ENCODE peak calls at places on chromosome 1, in six cellular contexts. F is thyroid gland; H is ovary; V is H9; U is CD4-positive, alpha-beta T cell; P is activated CD8-positive, alpha-beta T cell treated with anti-CD3 and anti-CD28 coated beads for 36 hours. W is an unnamed sample.

GRCh38 chr1:244084763-244085162 is 33.7 kb downstream of the ZBTB18 start:
- DNase-seq in F (no peak), V (no peak), P (no peak), U (no peak), H (no peak), W (no peak)

GRCh38 chr1:60903591-60903990 is 178.8 kb upstream of the NFIA start:
- DNase-seq in U (no peak), V (no peak), P (no peak), H (peak), F (no peak), W (no peak)

GRCh38 chr1:12505639-12506311 is 112.2 kb downstream of the DHRS3 start:
- DNase-seq in U (no peak), P (no peak), H (no peak), F (no peak), V (no peak), W (no peak)

GRCh38 chr1:230556453-230556852 is 85.8 kb upstream of the COG2 start:
- DNase-seq in F (no peak), U (no peak), V (no peak), P (no peak), H (no peak), W (no peak)

GRCh38 chr1:181128592-181129497 is 40.3 kb downstream of the IER5 start:
- DNase-seq in F (no peak), P (no peak), V (peak), U (no peak), H (no peak), W (peak)

GRCh38 chr1:43708006-43708412 is 673 bp downstream of the ST3GAL3 start:
- DNase-seq in H (no peak), F (no peak), U (no peak), V (peak), P (peak), W (no peak)

GRCh38 chr1:153141377-153141776 is 9.3 kb downstream of the SPRR2G start:
- DNase-seq in U (no peak), V (no peak), P (no peak), H (no peak), F (no peak), W (no peak)

GRCh38 chr1:211648336-211648735 is 27.1 kb downstream of the NEK2 start:
- DNase-seq in V (no peak), H (no peak), P (no peak), U (no peak), F (no peak), W (no peak)

GRCh38 chr1:100773444-100773843 is 53.9 kb downstream of the VCAM1 start:
- DNase-seq in H (no peak), V (no peak), U (no peak), F (no peak), P (no peak), W (no peak)

GRCh38 chr1:204461331-204462228 is 33.0 kb downstream of the PIK3C2B start:
- DNase-seq in F (no peak), P (peak), V (no peak), U (no peak), H (no peak), W (peak)

GRCh38 chr1:66445492-66446181 is 88.3 kb upstream of the SGIP1 start:
- DNase-seq in U (peak), P (peak), H (no peak), V (no peak), F (no peak), W (peak)

GRCh38 chr1:117690230-117690629 is 84.4 kb downstream of the TENT5C start:
- DNase-seq in F (no peak), V (no peak), U (no peak), P (no peak), H (no peak), W (no peak)

GRCh38 chr1:94974824-94975223 is 47.9 kb upstream of the CNN3 start:
- DNase-seq in V (no peak), H (no peak), F (no peak), P (no peak), U (no peak), W (no peak)

GRCh38 chr1:226868726-226869125 is 1.7 kb upstream of the PSEN2 start:
- DNase-seq in V (no peak), F (no peak), P (no peak), H (no peak), U (no peak), W (no peak)

GRCh38 chr1:162889989-162890388 is 29.0 kb upstream of the CCDC190 start:
- DNase-seq in H (no peak), V (no peak), F (no peak), P (no peak), U (no peak), W (no peak)

GRCh38 chr1:200128081-200128480 is 100.6 kb downstream of the NR5A2 start:
- DNase-seq in U (no peak), H (no peak), P (no peak), V (no peak), F (no peak), W (no peak)

GRCh38 chr1:242731446-242731845 is 206.9 kb upstream of the PLD5 start:
- DNase-seq in F (no peak), U (no peak), V (no peak), P (no peak), H (no peak), W (no peak)

GRCh38 chr1:193448682-193449461 is 262.5 kb upstream of the B3GALT2 start:
- DNase-seq in U (no peak), V (no peak), H (no peak), F (no peak), P (peak), W (no peak)

GRCh38 chr1:26584022-26584485 is 54.5 kb downstream of the RPS6KA1 start:
- DNase-seq in F (no peak), V (peak), H (no peak), U (no peak), P (peak), W (no peak)

GRCh38 chr1:68338107-68338506 is 105.8 kb upstream of the WLS start:
- DNase-seq in U (no peak), V (no peak), F (no peak), P (no peak), H (no peak), W (no peak)

GRCh38 chr1:172254521-172255222 is 165.8 kb upstream of the C1orf105 start:
- DNase-seq in U (no peak), P (no peak), H (no peak), V (no peak), F (no peak), W (no peak)

GRCh38 chr1:94883688-94884087 is 43.2 kb downstream of the CNN3 start:
- DNase-seq in V (no peak), H (peak), F (peak), U (no peak), P (peak), W (peak)

GRCh38 chr1:22769932-22770331 is 59.3 kb downstream of the EPHB2 start:
- DNase-seq in U (no peak), P (no peak), H (no peak), V (no peak), F (no peak), W (no peak)

GRCh38 chr1:91871994-91872393 is 14.0 kb downstream of the TGFBR3 start:
- DNase-seq in H (no peak), U (no peak), P (no peak), V (no peak), F (no peak), W (no peak)

GRCh38 chr1:36253463-36253862 is 29.2 kb downstream of the THRAP3 start:
- DNase-seq in U (no peak), F (no peak), V (no peak), P (no peak), H (no peak), W (no peak)

GRCh38 chr1:31797216-31797615 is 18.6 kb downstream of the SPOCD1 start:
- DNase-seq in F (no peak), U (no peak), H (no peak), P (no peak), V (no peak), W (no peak)

GRCh38 chr1:93770640-93771039 is 89.0 kb upstream of the BCAR3 start:
- DNase-seq in P (no peak), V (no peak), H (no peak), U (no peak), F (no peak), W (no peak)

GRCh38 chr1:208127791-208128408 is 116.3 kb downstream of the PLXNA2 start:
- DNase-seq in P (no peak), V (no peak), H (no peak), F (no peak), U (no peak), W (no peak)

GRCh38 chr1:197761654-197762053 is 13.6 kb downstream of the DENND1B start:
- DNase-seq in P (no peak), U (no peak), H (no peak), F (no peak), V (no peak), W (peak)

GRCh38 chr1:81410919-81411318 is 389.8 kb upstream of the ADGRL2 start:
- DNase-seq in H (no peak), U (no peak), F (no peak), P (no peak), V (no peak), W (no peak)

DNA sequence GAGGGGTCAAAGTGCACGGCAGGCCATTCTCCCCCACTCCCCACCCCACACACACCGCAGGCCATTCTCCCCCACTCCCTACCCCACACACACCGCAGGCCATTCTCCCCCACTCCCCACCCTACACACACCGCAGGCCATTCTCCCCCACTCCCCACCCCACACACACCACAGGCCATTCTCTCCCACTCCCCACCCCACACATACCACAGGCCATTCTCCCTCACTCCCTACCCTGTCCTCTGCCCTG is 15.7 kb downstream of the H6PD start:
- DNase-seq in H (no peak), V (no peak), U (no peak), F (no peak), P (no peak), W (no peak)
- TF ChIP-seq CTCF in H (no peak), V (no peak), U (no peak), F (no peak), P (no peak), W (no peak)

GRCh38 chr1:21537932-21538630 is 28.9 kb downstream of the ALPL start:
- DNase-seq in F (no peak), H (peak), V (no peak), P (no peak), U (no peak), W (no peak)
- TF ChIP-seq CTCF in F (no peak), H (no peak), V (no peak), P (no peak), U (no peak), W (no peak)

DNA sequence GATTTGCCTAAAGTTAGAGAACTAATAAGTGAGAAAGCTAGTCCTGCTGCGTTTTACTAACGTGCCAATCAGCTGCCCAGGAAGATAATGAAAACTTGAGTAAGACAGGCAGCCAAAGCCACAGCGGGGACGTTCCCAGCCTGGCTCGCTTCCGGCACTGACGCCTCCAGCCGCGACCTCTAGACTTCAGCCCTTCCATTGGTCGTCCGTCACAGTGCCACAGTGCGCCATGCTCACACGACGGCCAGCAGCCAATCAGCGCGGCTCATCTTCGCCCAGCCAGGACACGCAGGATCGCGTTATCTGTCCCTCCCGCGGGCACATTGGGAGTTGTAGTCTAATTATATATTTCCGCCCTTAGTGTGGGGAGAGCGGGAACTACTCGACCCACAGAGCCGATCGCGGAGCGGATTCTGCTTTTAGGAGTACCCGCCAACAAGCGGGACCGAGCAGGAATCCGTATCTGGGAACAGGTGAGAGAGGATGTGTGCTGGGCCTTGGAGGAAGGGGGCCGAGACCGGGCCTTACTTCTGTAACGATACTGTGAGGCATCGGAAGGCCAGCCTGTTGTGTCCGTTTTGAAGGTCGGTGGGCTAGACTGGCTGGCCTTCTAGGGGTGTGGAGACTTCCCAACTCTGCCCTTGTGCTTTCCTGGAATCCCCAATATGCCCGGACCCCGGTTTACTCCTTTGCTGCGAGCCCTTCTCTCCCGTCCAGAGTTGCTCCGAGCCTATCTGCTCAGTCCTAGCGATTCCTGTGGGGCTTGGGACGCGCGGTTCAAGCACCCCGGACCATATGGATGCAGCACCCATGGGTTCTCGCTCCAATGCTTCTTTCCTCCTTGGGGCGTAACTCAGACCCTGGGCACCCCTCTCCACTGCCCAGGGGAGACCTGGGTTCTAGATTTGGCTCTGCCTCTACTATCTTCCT is at the start of gene FDPS:
- DNase-seq in F (peak), H (peak), U (peak), V (peak), P (peak), W (peak)
- TF ChIP-seq CTCF in F (no peak), H (peak), U (no peak), V (no peak), P (no peak), W (no peak)

DNA sequence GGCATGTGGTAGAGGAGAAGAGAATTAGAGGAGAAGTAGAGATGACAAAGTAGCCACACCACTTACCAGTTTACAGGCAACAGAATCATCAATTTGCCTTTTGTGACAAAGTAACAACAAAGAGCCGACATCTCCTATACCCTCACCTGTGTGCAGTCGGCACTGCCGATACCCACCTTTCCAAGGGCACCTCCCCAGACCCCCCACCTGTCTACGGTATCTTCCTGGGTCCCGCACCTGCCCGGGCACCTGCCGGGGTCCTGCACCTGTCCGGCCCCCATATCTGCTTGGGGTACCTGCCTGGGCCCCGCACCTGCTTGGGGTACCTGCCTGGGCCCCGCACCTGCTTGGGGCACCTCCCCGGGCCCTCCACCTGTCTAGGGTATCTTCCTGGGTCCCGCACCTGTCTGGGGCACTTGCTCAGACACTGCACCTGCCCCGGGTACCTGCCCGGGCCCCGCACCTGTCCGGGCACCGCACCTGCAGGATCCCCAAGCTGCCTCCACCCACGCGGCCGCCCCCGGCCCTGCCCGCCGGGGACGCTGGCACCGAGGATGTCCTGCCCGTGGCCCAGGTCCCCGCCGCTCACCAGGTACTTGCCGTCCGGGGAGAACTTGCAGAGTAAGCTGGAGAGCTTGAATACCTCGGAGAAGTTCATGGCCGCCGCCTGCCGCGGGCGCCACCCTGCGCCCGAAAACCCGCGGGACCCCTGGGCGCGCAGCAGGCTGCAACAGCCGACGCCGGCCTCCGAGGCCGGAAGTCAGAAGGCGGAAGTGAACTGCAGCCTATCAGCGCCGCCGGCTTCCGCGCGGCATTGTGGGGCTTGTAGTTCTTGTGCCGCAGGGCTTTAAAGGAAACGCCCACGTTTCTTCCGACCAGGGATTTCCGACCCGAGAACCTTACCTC is at the start of gene WRAP73:
- DNase-seq in V (peak), H (peak), U (peak), P (peak), F (peak), W (peak)
- TF ChIP-seq CTCF in V (no peak), H (no peak), U (no peak), P (peak), F (no peak), W (no peak)

DNA sequence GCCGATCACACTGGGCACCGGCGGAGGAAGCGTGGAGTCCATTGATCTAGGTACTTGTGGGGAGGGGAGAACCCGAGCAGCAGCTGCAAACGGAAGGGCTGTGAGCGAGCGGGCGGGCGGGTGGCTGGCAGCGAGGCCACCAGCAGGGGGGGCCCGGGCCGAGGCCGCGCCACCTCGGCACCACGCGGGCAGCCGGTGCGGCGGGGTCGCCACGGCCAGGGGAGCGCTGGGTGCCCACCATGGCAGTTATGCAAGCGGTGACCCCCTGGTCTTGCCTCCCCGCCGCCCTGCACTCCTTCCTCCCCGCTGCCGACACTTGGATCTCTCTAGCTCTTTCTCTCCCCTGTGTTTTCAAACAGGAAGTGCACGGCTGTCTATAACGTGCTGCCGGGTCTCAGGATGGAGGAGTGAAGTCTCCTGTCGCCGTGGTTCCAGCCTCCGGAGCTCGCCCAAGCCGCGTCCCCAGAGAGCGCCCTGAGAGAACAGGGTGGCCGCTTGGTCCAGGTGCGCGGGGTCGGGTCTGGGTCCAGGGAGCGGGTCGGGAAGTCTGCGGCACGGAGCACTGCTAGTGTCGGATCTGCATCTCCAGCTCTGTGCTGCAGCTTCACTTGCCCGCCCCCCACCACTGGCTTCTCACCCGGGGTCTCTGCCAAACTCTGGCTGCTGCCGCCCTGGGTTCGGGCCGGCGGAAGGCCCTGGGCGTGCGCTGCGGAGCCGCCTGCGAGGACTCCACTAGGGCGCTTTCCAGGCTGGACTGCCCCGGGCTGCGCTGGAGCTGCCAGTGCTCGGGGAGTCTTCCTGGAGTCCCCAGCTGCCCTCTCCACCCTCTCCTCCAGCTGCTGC is 22.7 kb downstream of the LRRC8D start:
- DNase-seq in U (peak), F (peak), P (peak), V (peak), H (peak), W (peak)
- TF ChIP-seq CTCF in U (peak), F (no peak), P (peak), V (peak), H (peak), W (peak)